ENCODE peak calls at places on chromosomes 7 and 10, in five cellular contexts. G is HCT116, O is endothelial cell of umbilical vein, B is GM12878, W is K562. A is an unnamed sample.

GRCh38 chr10:70744617-70745138 is 40.5 kb downstream of the TBATA start:
- DNase-seq in G (no peak), O (no peak), B (no peak), W (no peak), A (no peak)

GRCh38 chr7:114414151-114415053 is at the start of gene FOXP2:
- DNase-seq in G (no peak), O (peak), B (no peak), W (no peak), A (no peak)

GRCh38 chr10:91471602-91472001 is 61.5 kb downstream of the HECTD2 start:
- DNase-seq in G (no peak), O (no peak), B (no peak), W (no peak), A (no peak)

GRCh38 chr10:124992462-124993344 is 50.8 kb downstream of the ZRANB1 start:
- DNase-seq in G (peak), O (peak), B (no peak), W (no peak), A (no peak)

GRCh38 chr7:2040201-2040892 is 192.4 kb downstream of the MAD1L1 start:
- DNase-seq in G (no peak), O (no peak), B (no peak), W (no peak), A (no peak)

GRCh38 chr7:1963575-1963974 is 269.2 kb downstream of the MAD1L1 start:
- DNase-seq in G (no peak), O (no peak), B (no peak), W (no peak), A (no peak)

GRCh38 chr10:122515588-122516231 is 44.8 kb upstream of the DMBT1 start:
- DNase-seq in G (no peak), O (no peak), B (no peak), W (no peak), A (no peak)

GRCh38 chr7:30681262-30682130 is 760 bp downstream of the CRHR2 start:
- DNase-seq in G (no peak), O (no peak), B (no peak), W (no peak), A (no peak)

GRCh38 chr7:37604078-37604477 is 79.5 kb upstream of the GPR141 start:
- DNase-seq in G (no peak), O (no peak), B (no peak), W (no peak), A (no peak)

GRCh38 chr10:130040817-130041330 is 69.8 kb downstream of the C10orf143 start:
- DNase-seq in G (no peak), O (no peak), B (no peak), W (no peak), A (no peak)

GRCh38 chr10:132865236-132865635 is 77.1 kb downstream of the CFAP46 start:
- DNase-seq in G (no peak), O (no peak), B (no peak), W (no peak), A (no peak)

GRCh38 chr10:14325325-14325955 is 5.3 kb downstream of the FRMD4A start:
- DNase-seq in G (peak), O (peak), B (no peak), W (peak), A (no peak)

GRCh38 chr10:58017719-58018367 is 249.9 kb downstream of the IPMK start:
- DNase-seq in G (no peak), O (peak), B (no peak), W (no peak), A (no peak)

GRCh38 chr7:96016056-96016455 is 243.7 kb downstream of the DYNC1I1 start:
- DNase-seq in G (no peak), O (no peak), B (no peak), W (no peak), A (no peak)

GRCh38 chr7:2270495-2270894 is 28.5 kb downstream of the NUDT1 start:
- DNase-seq in G (no peak), O (no peak), B (no peak), W (no peak), A (no peak)

GRCh38 chr10:121452581-121452980 is 145.7 kb downstream of the FGFR2 start:
- DNase-seq in G (no peak), O (no peak), B (no peak), W (no peak), A (no peak)

GRCh38 chr7:68319061-68319460 is 1279.2 kb upstream of the AUTS2 start:
- DNase-seq in G (no peak), O (no peak), B (no peak), W (no peak), A (no peak)

GRCh38 chr10:132507956-132508490 is 29.6 kb upstream of the INPP5A start:
- DNase-seq in G (no peak), O (no peak), B (no peak), W (no peak), A (no peak)

DNA sequence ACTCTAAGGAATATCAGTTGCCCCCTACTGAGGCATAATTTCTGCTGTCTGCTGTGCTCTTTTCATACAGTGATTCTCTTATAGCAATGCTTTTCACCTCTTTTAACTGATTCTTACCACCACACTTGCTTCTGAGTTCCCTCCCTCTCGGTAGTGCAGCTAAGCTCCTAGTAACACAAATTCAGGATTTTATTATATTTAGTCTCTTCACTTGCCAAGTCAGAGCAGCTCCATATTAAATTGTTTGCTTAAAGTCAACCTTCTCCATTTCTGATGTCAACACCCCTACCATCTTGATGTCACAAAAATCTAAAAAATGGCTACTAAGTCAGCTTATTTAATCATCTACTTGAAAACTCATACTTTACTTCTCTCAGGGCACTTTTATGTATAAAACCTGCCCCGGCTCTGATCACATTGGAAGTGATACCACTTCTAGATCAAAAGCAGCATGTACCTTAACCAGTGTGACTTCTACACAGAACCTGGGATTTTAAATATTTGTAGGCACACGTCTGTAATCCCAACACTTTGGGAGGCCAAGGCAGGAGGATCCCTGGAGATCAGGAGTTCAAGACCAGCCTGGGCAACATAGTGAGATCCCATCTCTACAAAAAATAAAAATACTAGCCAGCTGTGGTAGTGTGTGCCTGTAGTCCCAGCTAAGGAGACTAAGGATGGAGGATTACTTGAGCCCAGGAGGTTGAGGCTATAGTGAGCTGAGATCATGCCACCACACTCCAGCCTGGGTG is 55.3 kb downstream of the GDI2 start:
- DNase-seq in G (no peak), O (no peak), B (no peak), W (no peak), A (no peak)
- TF ChIP-seq POLR2AphosphoS5 in G (no peak), O (no peak), B (no peak), W (no peak), A (no peak)

GRCh38 chr7:155488483-155489127 is 30.7 kb downstream of the EN2 start:
- DNase-seq in G (no peak), O (no peak), B (no peak), W (no peak), A (no peak)
- TF ChIP-seq EZH2 in G (no peak), O (no peak), B (no peak), W (no peak), A (no peak)

GRCh38 chr7:22784346-22784745 is 38.3 kb downstream of the TOMM7 start:
- DNase-seq in G (no peak), O (no peak), B (no peak), W (no peak), A (no peak)

GRCh38 chr7:22779697-22780096 is 43.0 kb downstream of the TOMM7 start:
- DNase-seq in G (no peak), O (no peak), B (no peak), W (no peak), A (no peak)

GRCh38 chr7:22783421-22783820 is 39.2 kb downstream of the TOMM7 start:
- DNase-seq in G (no peak), O (no peak), B (no peak), W (no peak), A (no peak)

GRCh38 chr7:22782616-22783232 is 39.9 kb downstream of the TOMM7 start:
- DNase-seq in G (peak), O (peak), B (no peak), W (peak), A (peak)

GRCh38 chr7:22781230-22781711 is 41.4 kb downstream of the TOMM7 start:
- DNase-seq in G (no peak), O (no peak), B (no peak), W (peak), A (no peak)
- H3K9ac ChIP-seq in G (no peak), O (no peak), B (no peak), W (no peak), A (no peak)

GRCh38 chr10:69057261-69057950 is 30.5 kb upstream of the SRGN start:
- DNase-seq in G (no peak), O (peak), B (no peak), W (no peak), A (no peak)
- TF ChIP-seq POLR2AphosphoS5 in G (no peak), O (no peak), B (no peak), W (no peak), A (no peak)

DNA sequence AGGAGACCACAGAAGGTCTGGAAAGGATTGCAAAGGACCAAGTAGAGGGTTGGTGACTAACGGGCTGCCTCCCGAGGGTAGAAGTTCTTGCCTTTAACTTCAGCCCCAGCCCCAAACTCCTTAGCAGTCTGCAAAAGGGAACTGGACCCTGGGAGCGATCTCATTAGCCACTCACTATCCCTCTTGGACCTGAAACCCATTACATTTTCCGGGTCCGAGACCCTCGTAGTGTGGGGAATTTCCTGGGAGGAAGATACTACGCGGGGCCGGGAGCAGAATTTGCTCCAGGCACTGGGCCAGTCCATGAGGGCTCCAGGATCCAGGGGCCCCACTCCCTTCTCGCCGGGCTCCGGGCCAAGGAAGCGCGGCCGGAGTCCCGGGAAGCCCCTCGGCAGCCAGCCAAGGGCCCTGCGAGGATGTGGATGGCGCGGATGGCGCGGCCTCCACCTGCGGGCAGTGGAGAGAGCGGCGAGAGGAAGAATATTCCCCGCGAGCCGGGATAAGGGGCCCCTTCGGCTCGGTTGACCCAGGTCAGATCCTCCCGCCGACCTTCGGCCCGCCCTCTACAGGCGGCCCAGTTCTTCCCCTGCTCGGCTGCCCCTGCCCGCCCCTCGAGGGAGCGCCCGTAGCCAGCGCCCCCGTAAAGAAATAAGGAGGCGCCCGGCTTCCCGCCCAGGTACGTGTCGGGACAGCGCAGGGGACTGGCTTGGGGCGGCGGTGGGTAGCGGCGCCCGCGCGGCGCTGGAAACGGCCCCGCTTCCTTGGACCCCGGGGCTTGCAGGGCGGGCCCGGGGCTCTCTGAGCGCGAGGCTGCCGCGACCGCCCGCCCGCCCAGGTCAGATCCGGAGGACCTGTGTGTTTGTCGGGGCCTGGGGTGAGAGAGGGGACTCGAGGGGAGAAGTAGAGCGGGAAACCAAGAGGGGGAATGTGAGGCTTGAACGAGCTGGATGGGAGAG is at the start of gene MYO3A:
- DNase-seq in G (no peak), O (no peak), B (no peak), W (no peak), A (no peak)
- TF ChIP-seq EZH2 in G (no peak), O (no peak), B (no peak), W (no peak), A (no peak)

DNA sequence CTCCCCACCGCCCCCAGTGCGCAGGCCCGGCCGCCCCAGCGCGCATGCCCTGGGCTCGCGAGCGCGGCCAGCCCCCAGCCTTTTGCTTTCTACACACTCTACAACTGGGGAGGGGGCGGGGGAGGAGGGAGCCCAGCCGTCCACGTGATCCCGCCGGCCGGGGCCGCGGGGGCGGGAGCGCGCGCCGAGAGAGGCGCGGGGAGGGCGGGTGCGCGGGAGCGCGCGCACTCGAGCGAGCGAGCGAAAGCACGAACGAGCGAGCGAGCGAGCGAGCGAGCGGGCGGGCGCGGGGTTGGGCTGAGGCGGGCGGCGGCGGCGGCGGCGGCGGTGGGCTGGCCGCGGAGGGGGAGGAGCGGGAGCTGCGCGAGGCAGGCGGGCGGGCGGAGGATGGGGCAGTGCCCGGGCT is at the start of gene AUTS2:
- DNase-seq in G (no peak), O (peak), B (no peak), W (peak), A (peak)
- H3K9ac ChIP-seq in G (no peak), O (no peak), B (peak), W (peak), A (peak)

GRCh38 chr10:94402204-94403033 is at the start of gene TBC1D12:
- DNase-seq in G (peak), O (peak), B (peak), W (peak), A (no peak)
- TF ChIP-seq POLR2AphosphoS5 in G (peak), O (peak), B (peak), W (no peak), A (no peak)

DNA sequence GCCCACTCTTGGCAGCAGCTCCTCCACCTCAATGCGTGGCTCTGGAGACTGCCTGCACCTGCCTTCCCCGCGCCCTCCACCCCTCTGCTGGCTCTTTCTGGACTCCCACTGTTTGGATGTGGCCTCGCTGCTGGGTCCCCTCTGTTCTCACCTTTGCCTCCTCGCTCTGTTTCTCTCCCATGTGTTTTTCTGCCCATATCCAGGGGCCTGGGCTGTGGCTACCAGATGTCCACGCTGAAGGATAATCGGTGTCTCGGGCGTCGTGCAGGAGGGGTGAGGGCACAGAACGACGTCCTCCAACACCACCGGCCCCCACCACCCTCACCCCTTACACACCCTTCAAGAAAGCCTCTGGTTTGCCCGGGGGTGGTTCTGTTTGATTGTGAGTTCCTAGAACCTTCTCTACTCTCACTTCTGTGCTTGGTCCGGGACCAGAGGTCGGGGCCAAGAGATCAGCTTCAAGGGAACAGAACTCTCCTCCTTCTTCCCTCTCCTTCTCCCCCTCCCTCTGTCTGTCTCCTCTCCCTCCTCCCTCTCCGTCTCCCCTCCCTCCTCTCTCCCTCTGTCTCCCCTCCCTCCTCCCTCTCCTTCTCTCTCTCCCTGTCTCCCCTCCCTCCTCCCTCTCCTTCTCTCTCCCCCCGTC is 31.7 kb downstream of the AP5Z1 start:
- DNase-seq in G (no peak), O (no peak), B (no peak), W (no peak), A (no peak)
- TF ChIP-seq EZH2 in G (no peak), O (no peak), B (no peak), W (no peak), A (no peak)